ENCODE peak calls at places on chromosomes 2 and 18, in eight cellular contexts. Q, L, T, H, C, R, B and W are unnamed samples.
A peak's percentile ranks its signal among the peaks of the same experiment; 100 is the strongest.

GRCh38 chr2:112141623-112142001 is 3.4 kb downstream of the FBLN7 start:
- DNase-seq in B (no peak), L (no peak), R (no peak), Q (no peak), H (no peak), C (no peak), T (no peak), W (no peak)

GRCh38 chr2:81266106-81266505 is 961.6 kb upstream of the LRRTM1 start:
- DNase-seq in T (no peak), C (no peak), L (no peak), H (peak; percentile 47), Q (no peak), R (peak; percentile 67), B (no peak), W (peak; percentile 1)

GRCh38 chr2:57842531-57842930 is 204.1 kb upstream of the VRK2 start:
- DNase-seq in L (no peak), C (no peak), H (no peak), T (no peak), B (peak; percentile 69), R (no peak), Q (peak; percentile 90), W (no peak)

GRCh38 chr2:149857344-149857743 is 269.8 kb upstream of the MMADHC start:
- DNase-seq in B (peak; percentile 20), Q (peak; percentile 60), T (no peak), L (no peak), H (no peak), R (no peak), C (peak; percentile 42), W (peak; percentile 28)

GRCh38 chr2:141557329-141558098 is 573.3 kb downstream of the LRP1B start:
- DNase-seq in T (no peak), Q (peak; percentile 91), H (peak; percentile 96), C (peak; percentile 98), L (no peak), R (no peak), B (peak; percentile 97), W (peak; percentile 96)

GRCh38 chr2:177772529-177772928 is 300.0 kb downstream of the PDE11A start:
- DNase-seq in L (no peak), B (peak; percentile 26), H (peak; percentile 51), C (peak; percentile 74), R (no peak), Q (peak; percentile 55), T (no peak), W (peak; percentile 56)

GRCh38 chr2:71358931-71359671 is 27.5 kb downstream of the ZNF638 start:
- DNase-seq in L (no peak), T (no peak), R (no peak), Q (peak; percentile 87), H (no peak), B (peak; percentile 73), C (no peak), W (peak; percentile 42)

GRCh38 chr2:199589303-199589702 is 131.6 kb upstream of the SATB2 start:
- DNase-seq in B (no peak), H (no peak), T (no peak), Q (no peak), L (no peak), C (no peak), R (no peak), W (no peak)

GRCh38 chr2:105904938-105905337 is 160.2 kb downstream of the NCK2 start:
- DNase-seq in L (no peak), C (no peak), H (no peak), T (no peak), Q (no peak), B (no peak), R (no peak), W (no peak)

GRCh38 chr2:63792523-63792922 is 49.2 kb upstream of the UGP2 start:
- DNase-seq in B (peak; percentile 78), L (no peak), Q (peak; percentile 97), R (no peak), H (peak; percentile 33), C (peak; percentile 97), T (no peak), W (peak; percentile 77)

GRCh38 chr2:75246441-75247167 is 47.3 kb upstream of the TACR1 start:
- DNase-seq in C (peak; percentile 8), R (no peak), L (no peak), B (no peak), H (no peak), T (no peak), Q (no peak), W (no peak)

GRCh38 chr18:34222396-34223163 is 2.1 kb downstream of the NOL4 start:
- DNase-seq in C (peak; percentile 1), H (no peak), L (peak; percentile 60), R (peak; percentile 87), T (no peak), B (peak; percentile 38), Q (peak; percentile 10), W (no peak)

GRCh38 chr2:184336688-184337087 is 261.6 kb upstream of the ZNF804A start:
- DNase-seq in H (no peak), B (no peak), R (no peak), Q (peak; percentile 50), T (no peak), L (no peak), C (peak; percentile 3), W (peak; percentile 4)

GRCh38 chr2:132651115-132652099 is 18.6 kb downstream of the LYPD1 start:
- DNase-seq in L (no peak), Q (peak; percentile 57), R (peak; percentile 79), C (peak; percentile 79), T (no peak), H (peak; percentile 57), B (no peak), W (peak; percentile 81)

GRCh38 chr2:42931818-42932195 is 139.4 kb upstream of the HAAO start:
- DNase-seq in Q (peak; percentile 38), C (no peak), T (no peak), L (no peak), H (no peak), B (no peak), R (no peak), W (no peak)

GRCh38 chr18:11857177-11857887 is 6.1 kb downstream of the CHMP1B start:
- DNase-seq in B (peak; percentile 100), Q (peak; percentile 100), L (peak; percentile 47), T (peak; percentile 83), H (peak; percentile 23), R (peak; percentile 72), C (peak; percentile 99), W (peak; percentile 100)

GRCh38 chr2:15494877-15495276 is 66.3 kb downstream of the NBAS start:
- DNase-seq in L (no peak), C (no peak), Q (peak; percentile 10), H (no peak), R (no peak), T (no peak), B (no peak), W (no peak)

DNA sequence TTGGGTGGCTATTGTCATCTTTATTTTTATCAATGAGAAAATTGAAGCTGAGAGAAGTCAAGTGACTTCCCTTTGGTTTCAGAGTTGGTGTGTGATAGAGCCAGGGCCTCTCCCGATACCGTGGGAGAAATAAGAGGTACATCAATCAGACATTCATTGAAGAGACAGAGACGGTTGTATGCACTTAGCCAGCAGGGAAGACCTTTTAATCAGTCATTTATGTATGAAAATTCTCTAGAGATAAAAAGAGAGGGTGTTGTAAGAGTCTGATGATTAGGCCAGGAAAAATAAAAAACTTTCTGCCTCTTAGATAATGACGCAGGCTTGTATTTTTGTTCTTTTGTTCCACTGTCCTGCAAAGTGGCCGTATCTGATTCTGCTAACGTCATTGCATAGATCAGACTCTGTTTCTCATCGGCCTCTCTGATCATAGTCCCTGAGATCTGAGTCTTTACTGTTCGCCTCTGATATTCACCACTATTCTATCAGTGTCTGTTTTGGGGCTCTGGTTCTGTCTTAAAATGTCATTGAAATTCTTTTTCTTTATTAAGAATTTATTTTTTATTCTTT is 50.6 kb downstream of the QPCT start:
- DNase-seq in R (no peak), L (no peak), C (no peak), B (no peak), H (no peak), Q (no peak), T (no peak), W (peak; percentile 87)
- H3K4me3 ChIP-seq in R (no peak overlapping the region), L (no peak overlapping the region), C (no peak overlapping the region), B (no peak overlapping the region), H (no peak overlapping the region), Q (no peak overlapping the region), T (no peak overlapping the region), W (no peak overlapping the region)

GRCh38 chr2:187296869-187297268 is 151.2 kb downstream of the CALCRL start:
- DNase-seq in Q (no peak), C (no peak), T (no peak), L (no peak), R (no peak), H (no peak), B (no peak), W (no peak)

GRCh38 chr2:187302146-187302545 is 145.9 kb downstream of the CALCRL start:
- DNase-seq in Q (peak; percentile 39), B (no peak), L (no peak), C (peak; percentile 87), T (no peak), H (no peak), R (no peak), W (peak; percentile 48)

GRCh38 chr2:187302619-187303018 is 145.4 kb downstream of the CALCRL start:
- DNase-seq in L (no peak), H (no peak), B (peak; percentile 1), Q (peak; percentile 48), R (no peak), T (peak; percentile 9), C (peak; percentile 79), W (peak; percentile 92)

GRCh38 chr2:187297806-187298205 is 150.2 kb downstream of the CALCRL start:
- DNase-seq in B (no peak), Q (no peak), T (no peak), R (no peak), L (no peak), H (no peak), C (peak; percentile 65), W (peak; percentile 16)

GRCh38 chr2:187299122-187299906 is 148.7 kb downstream of the CALCRL start:
- DNase-seq in H (peak; percentile 16), T (no peak), B (no peak), R (peak; percentile 55), C (peak; percentile 68), L (no peak), Q (peak; percentile 76), W (peak; percentile 63)
- TF ChIP-seq CTCF in H (no peak), T (no peak), B (peak; percentile 20), R (peak; percentile 52), C (peak; percentile 39), L (peak; percentile 30), Q (peak; percentile 67), W (peak; percentile 43)

DNA sequence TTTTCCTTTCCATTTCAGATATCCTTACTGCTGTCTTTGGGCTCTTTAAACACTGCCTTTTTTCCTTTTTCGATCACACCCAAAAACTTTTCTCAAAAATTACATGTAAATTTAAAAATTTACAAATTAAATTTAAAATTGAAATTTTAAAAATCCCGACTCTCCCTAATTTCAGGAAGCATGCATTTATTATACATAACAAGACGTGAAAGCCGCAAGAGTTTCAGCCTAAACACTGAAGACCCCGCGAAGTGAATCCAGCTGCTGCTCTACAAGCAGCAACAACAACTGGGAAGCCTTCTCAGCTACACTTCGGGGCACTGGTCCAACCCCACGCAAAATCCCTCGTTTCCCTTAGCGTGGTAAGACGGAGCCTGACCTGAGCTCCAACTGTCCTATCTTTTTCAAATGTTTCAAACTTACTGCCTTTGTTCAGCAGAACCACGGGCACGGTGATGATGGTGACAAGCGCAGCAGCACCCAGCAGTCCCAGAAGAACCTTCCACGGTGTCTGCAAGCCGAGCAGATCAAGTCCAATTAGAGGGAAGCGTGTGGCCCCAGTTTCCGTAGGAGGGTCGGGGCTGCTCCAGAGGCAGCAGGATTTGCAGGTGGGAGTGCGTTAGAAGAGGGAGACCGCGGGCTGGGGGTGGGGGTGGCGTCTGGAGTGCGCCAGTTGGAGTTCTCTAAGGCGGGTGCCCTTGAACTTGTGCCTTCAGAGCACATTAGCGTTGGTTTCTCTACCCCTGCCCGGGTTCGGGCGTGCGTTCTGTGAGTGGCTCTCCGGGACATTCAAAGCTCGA is 839 bp downstream of the DPP4 start:
- DNase-seq in L (no peak), H (no peak), R (peak; percentile 77), Q (peak; percentile 30), T (peak; percentile 14), C (no peak), B (no peak), W (no peak)
- H3K4me3 ChIP-seq in L (peak overlapping the region; percentile 51), H (no peak overlapping the region), R (peak overlapping the region; percentile 81), Q (peak overlapping the region; percentile 81), T (peak overlapping the region; percentile 17), C (peak overlapping the region; percentile 63), B (no peak overlapping the region), W (peak overlapping the region; percentile 74)

GRCh38 chr2:46029332-46029811 is 267.8 kb upstream of the EPAS1 start:
- DNase-seq in T (no peak), H (no peak), L (no peak), Q (peak; percentile 15), B (peak; percentile 53), C (peak; percentile 77), R (peak; percentile 51), W (peak; percentile 64)
- TF ChIP-seq CTCF in T (no peak), H (peak; percentile 20), L (no peak), Q (peak; percentile 13), B (no peak), C (peak; percentile 41), R (peak; percentile 53), W (peak; percentile 17)